ENCODE peak calls at places on chromosome X, in six cellular contexts. D is CD8-positive, alpha-beta T cell; O is tibial artery; L is mammary epithelial cell; J is gastrocnemius medialis; E is breast epithelium. Q is an unnamed sample.

GRCh38 chrX:20756585-20756984 is 489.9 kb upstream of the RPS6KA3 start:
- DNase-seq in E (no peak), L (no peak), D (no peak), O (no peak), J (no peak), Q (no peak)

GRCh38 chrX:107710617-107711391 is 64.8 kb downstream of the TSC22D3 start:
- DNase-seq in E (peak; percentile 52), D (peak; percentile 41), J (peak; percentile 43), O (peak; percentile 72), L (peak; percentile 88), Q (peak; percentile 88)

GRCh38 chrX:29867971-29868370 is 347.4 kb upstream of the MAGEB2 start:
- DNase-seq in D (no peak), L (no peak), J (no peak), E (no peak), O (no peak), Q (peak; percentile 34)

GRCh38 chrX:9171841-9172240 is 137.9 kb upstream of the FAM9B start:
- DNase-seq in D (no peak), O (no peak), E (no peak), J (no peak), L (no peak), Q (peak; percentile 37)

GRCh38 chrX:115452256-115452655 is 108.7 kb upstream of the PLS3 start:
- DNase-seq in D (no peak), L (peak; percentile 22), O (no peak), E (no peak), J (no peak), Q (no peak)

GRCh38 chrX:19005909-19006308 is 22.0 kb upstream of the PHKA2 start:
- DNase-seq in J (no peak), O (no peak), D (no peak), E (no peak), L (no peak), Q (no peak)

GRCh38 chrX:40539214-40540142 is 41.3 kb upstream of the ATP6AP2 start:
- DNase-seq in L (peak; percentile 32), D (peak; percentile 59), J (peak; percentile 2), E (peak; percentile 33), O (peak; percentile 72), Q (peak; percentile 58)

GRCh38 chrX:49879656-49880277 is 483 bp downstream of the USP27X start:
- DNase-seq in D (no peak), O (no peak), L (no peak), E (no peak), J (no peak), Q (peak; percentile 68)

GRCh38 chrX:107565916-107566602 is 62.3 kb upstream of the PRPS1 start:
- DNase-seq in O (no peak), E (no peak), J (no peak), D (no peak), L (peak; percentile 51), Q (no peak)

GRCh38 chrX:118519411-118520205 is 24.0 kb downstream of the DOCK11 start:
- DNase-seq in O (no peak), E (no peak), L (peak; percentile 15), D (no peak), J (no peak), Q (no peak)

GRCh38 chrX:17738002-17738713 is 865 bp downstream of the SCML1 start:
- DNase-seq in E (peak; percentile 35), O (peak; percentile 77), L (peak; percentile 51), D (peak; percentile 9), J (peak; percentile 10), Q (no peak)

GRCh38 chrX:84197550-84197949 is 9.6 kb upstream of the RPS6KA6 start:
- DNase-seq in E (no peak), J (no peak), O (no peak), L (no peak), D (no peak), Q (no peak)

GRCh38 chrX:130902446-130902782 is 595 bp downstream of the ENOX2 start:
- DNase-seq in D (no peak), J (no peak), L (no peak), E (no peak), O (no peak), Q (peak; percentile 36)

GRCh38 chrX:155056877-155057792 is 13.8 kb downstream of the CMC4 start:
- DNase-seq in L (peak; percentile 53), E (peak; percentile 58), D (peak; percentile 17), O (peak; percentile 77), J (peak; percentile 6), Q (no peak)

GRCh38 chrX:43940811-43941210 is 32.4 kb downstream of the NDP start:
- DNase-seq in D (no peak), E (no peak), L (peak; percentile 51), J (no peak), O (no peak), Q (no peak)

GRCh38 chrX:57821703-57822375 is 88.4 kb downstream of the ZXDA start:
- DNase-seq in D (peak; percentile 4), L (peak; percentile 35), J (peak; percentile 12), E (peak; percentile 17), O (no peak), Q (no peak)

GRCh38 chrX:49947778-49948177 is 25.4 kb downstream of the CLCN5 start:
- DNase-seq in E (no peak), D (no peak), L (no peak), J (no peak), O (no peak), Q (no peak)

GRCh38 chrX:80812176-80812575 is 2.5 kb upstream of the BRWD3 start:
- DNase-seq in D (peak; percentile 4), O (no peak), L (peak; percentile 11), E (no peak), J (peak; percentile 2), Q (no peak)

GRCh38 chrX:69389221-69389620 is 114.9 kb upstream of the NALF2 start:
- DNase-seq in E (no peak), O (no peak), L (no peak), D (no peak), J (no peak), Q (no peak)

GRCh38 chrX:13219990-13220764 is 99.7 kb downstream of the ATXN3L start:
- DNase-seq in O (no peak), E (no peak), L (no peak), D (no peak), J (no peak), Q (peak; percentile 63)

GRCh38 chrX:65697915-65698796 is 30.7 kb downstream of the MSN start:
- DNase-seq in J (no peak), E (no peak), L (no peak), D (peak; percentile 43), O (no peak), Q (no peak)

GRCh38 chrX:67780694-67781109 is 236.9 kb downstream of the AR start:
- DNase-seq in L (peak; percentile 9), E (no peak), D (no peak), O (peak; percentile 88), J (peak; percentile 56), Q (peak; percentile 45)

GRCh38 chrX:2828404-2829065 is at the start of gene GYG2:
- DNase-seq in L (no peak), O (no peak), E (no peak), J (no peak), D (no peak), Q (peak; percentile 84)

GRCh38 chrX:107731831-107732502 is 43.6 kb downstream of the TSC22D3 start:
- DNase-seq in E (peak; percentile 76), D (no peak), O (peak; percentile 97), J (peak; percentile 84), L (peak; percentile 52), Q (peak; percentile 88)

GRCh38 chrX:7109838-7110793 is 37.4 kb upstream of the STS start:
- DNase-seq in O (no peak), D (no peak), E (no peak), L (no peak), J (no peak), Q (no peak)

GRCh38 chrX:55480390-55481062 is 9.1 kb downstream of the USP51 start:
- DNase-seq in D (no peak), J (no peak), O (no peak), E (no peak), L (no peak), Q (no peak)

GRCh38 chrX:118603981-118604380 is 108.4 kb downstream of the DOCK11 start:
- DNase-seq in L (peak; percentile 39), E (peak; percentile 27), J (peak; percentile 3), O (no peak), D (no peak), Q (peak; percentile 80)

DNA sequence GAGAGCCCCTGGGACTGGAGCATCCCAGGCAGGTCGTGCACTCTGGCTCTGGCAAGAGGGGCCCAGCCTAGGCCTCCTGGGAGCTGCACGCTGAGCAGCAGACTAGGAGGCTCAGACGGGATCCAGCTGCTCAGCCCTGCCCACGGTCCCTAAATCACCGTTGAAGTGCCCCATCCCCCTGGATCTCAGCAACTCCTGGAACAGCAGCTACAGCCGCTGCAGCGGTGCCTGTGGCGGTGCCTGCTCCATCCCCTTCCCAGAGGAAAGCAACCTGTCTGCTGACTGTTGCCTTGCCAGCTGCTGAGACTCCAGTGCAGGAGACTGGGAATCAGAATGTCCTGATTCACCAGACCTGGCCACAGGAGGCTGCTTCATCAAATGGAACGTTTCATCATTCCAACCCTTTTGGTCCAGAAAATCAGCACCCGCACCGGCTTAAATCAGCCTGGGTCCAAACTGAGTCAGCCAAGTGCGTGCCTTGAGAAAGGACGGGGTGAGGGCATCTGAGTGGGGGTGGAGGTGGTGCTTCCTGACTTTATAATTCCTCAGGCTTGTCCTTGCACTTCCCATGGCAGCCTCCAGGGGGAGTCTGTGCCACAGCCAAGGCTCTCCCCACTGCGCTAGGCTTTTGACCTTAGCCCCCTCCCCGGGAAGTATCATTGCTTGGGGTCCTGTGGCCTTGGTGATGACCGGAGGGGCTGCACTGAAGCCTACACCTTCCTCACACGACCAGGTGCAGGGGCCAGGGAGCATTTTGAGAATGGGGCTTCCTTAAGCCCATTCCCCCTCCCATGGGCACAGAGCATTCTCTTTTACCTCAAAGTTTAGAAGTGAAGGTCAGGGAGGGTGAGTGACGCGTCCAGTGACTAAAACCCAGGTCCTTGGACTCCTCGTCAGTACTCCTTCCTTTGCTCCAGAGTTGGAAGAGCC is 6.5 kb downstream of the ZNF185 start:
- DNase-seq in D (peak; percentile 1), L (peak; percentile 17), E (no peak), O (no peak), J (no peak), Q (peak; percentile 95)
- H3K4me1 ChIP-seq in D (no peaks in the 10 kb centered on the region), L (peaks cover 14% of the 10 kb centered on the region), E (no peaks in the 10 kb centered on the region), O (no peaks in the 10 kb centered on the region), J (no peaks in the 10 kb centered on the region), Q (peaks cover 30% of the 10 kb centered on the region)

GRCh38 chrX:48715876-48716502 is 19.5 kb downstream of the SUV39H1 start:
- DNase-seq in J (no peak), L (peak; percentile 69), D (no peak), E (no peak), O (no peak), Q (no peak)
- H3K27ac ChIP-seq in J (no peak overlapping the region), L (no peak overlapping the region), D (no peak overlapping the region), E (no peak overlapping the region), O (no peak overlapping the region), Q (peak overlapping the region; percentile 28)

DNA sequence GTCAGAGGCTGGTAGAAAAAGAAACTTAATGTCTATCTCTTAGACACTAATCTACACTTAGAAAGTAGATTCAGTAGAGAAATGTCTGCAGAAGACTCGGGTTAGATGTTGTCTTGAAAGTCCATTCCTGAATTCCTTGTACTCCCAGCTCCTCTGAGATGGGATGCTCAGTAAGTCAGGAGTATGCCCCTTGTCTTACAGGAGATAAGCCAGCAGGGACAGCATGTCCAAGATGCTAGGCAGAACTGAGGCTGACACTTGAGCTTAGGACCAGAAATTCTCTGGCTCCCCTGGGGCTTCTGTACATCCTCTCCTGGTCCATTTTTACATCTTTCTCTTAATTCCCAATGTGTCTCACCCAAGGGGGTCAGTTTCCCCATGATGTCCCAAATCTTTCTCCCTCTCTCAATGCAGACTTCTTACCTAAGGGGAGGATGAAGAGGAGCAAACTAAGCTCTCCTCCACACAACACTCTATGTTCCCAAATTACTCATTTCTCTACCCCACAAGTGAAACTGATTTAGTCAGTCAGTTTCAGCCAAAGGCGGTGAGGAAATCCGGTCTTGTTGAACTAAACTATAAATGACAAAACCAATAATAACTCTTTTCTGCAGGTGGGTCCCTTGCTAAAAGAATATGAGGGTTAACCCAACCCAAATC is 558.2 kb upstream of the DIPK2B start:
- DNase-seq in J (no peak), D (no peak), L (peak; percentile 73), O (no peak), E (no peak), Q (no peak)
- H3K4me1 ChIP-seq in J (no peaks in the 10 kb centered on the region), D (peaks cover 31% of the 10 kb centered on the region), L (peaks cover 94% of the 10 kb centered on the region), O (no peaks in the 10 kb centered on the region), E (no peaks in the 10 kb centered on the region), Q (peaks cover 86% of the 10 kb centered on the region)

GRCh38 chrX:1380672-1381233 is 11.2 kb downstream of the SLC25A6 start:
- DNase-seq in D (no peak), E (no peak), L (no peak), J (no peak), O (peak; percentile 61), Q (peak; percentile 85)
- H3K27ac ChIP-seq in D (no peak overlapping the region), E (no peak overlapping the region), L (no peak overlapping the region), J (peak overlapping the region; percentile 44), O (no peak overlapping the region), Q (no peak overlapping the region)

Q was measured in osteoblast.